ENCODE peak calls at places on chromosomes 11 and 22, in ten cellular contexts. L, X, M, Z, B, A, C, O, S and K are unnamed samples.

GRCh38 chr11:57597971-57598830 is 716 bp downstream of the SERPING1 start:
- DNase-seq in L (peak), X (peak), M (peak), Z (no peak), B (no peak), A (no peak), C (no peak), O (no peak), S (no peak), K (peak)

GRCh38 chr11:45885274-45885920 is at the start of gene MAPK8IP1:
- DNase-seq in L (no peak), X (peak), M (peak), Z (peak), B (peak), A (peak), C (peak), O (peak), S (peak), K (no peak)

GRCh38 chr22:45553333-45554039 is 50.8 kb downstream of the FBLN1 start:
- DNase-seq in L (peak), X (peak), M (peak), Z (peak), B (no peak), A (peak), C (peak), O (peak), S (peak), K (peak)

GRCh38 chr22:16819249-16819648 is 6.0 kb downstream of the XKR3 start:
- DNase-seq in L (no peak), X (no peak), M (no peak), Z (no peak), B (no peak), A (no peak), C (no peak), O (no peak), S (no peak), K (no peak)

GRCh38 chr11:12157241-12157661 is 46.9 kb downstream of the MICAL2 start:
- DNase-seq in L (peak), X (peak), M (no peak), Z (no peak), B (no peak), A (no peak), C (no peak), O (no peak), S (no peak), K (no peak)

GRCh38 chr22:25114369-25115362 is 85.0 kb upstream of the CRYBB3 start:
- DNase-seq in L (no peak), X (peak), M (no peak), Z (no peak), B (no peak), A (no peak), C (no peak), O (no peak), S (no peak), K (no peak)

GRCh38 chr11:7196396-7197146 is 55.1 kb upstream of the SYT9 start:
- DNase-seq in L (no peak), X (no peak), M (no peak), Z (no peak), B (no peak), A (no peak), C (no peak), O (no peak), S (no peak), K (no peak)

GRCh38 chr11:8756201-8756600 is 73.6 kb downstream of the RPL27A start:
- DNase-seq in L (peak), X (no peak), M (no peak), Z (no peak), B (no peak), A (no peak), C (no peak), O (no peak), S (no peak), K (no peak)

GRCh38 chr11:34583818-34584217 is 37.1 kb upstream of the EHF start:
- DNase-seq in L (no peak), X (no peak), M (peak), Z (no peak), B (no peak), A (no peak), C (no peak), O (no peak), S (no peak), K (no peak)